ENCODE peak calls at places on chromosomes 4 and X, in ten cellular contexts. M is AML-193; N is ELR; R is mucosa of descending colon; I is A549; F is NB4; P is stimulated activated CD4-positive, alpha-beta T cell treated with anti-CD3 and anti-CD28 coated beads, Interleukin-2, amount 100 ng/mL, for 24 hours; D is neural progenitor cell; H is chondrocyte; J is OCI-LY7. O is an unnamed sample.

GRCh38 chr4:139898293-139898692 is 232.7 kb downstream of the MGST2 start:
- DNase-seq in M (no peak), N (no peak), R (no peak), I (no peak), F (no peak), P (no peak), D (no peak), H (no peak), J (no peak), O (no peak)

GRCh38 chrX:114006664-114007063 is 577.2 kb upstream of the HTR2C start:
- DNase-seq in M (no peak), N (no peak), R (no peak), I (no peak), F (no peak), P (no peak), D (no peak), H (no peak), J (no peak), O (no peak)

GRCh38 chr4:20512053-20512810 is 188.0 kb upstream of the PACRGL start:
- DNase-seq in M (no peak), N (no peak), R (no peak), I (no peak), F (no peak), P (no peak), D (no peak), H (no peak), J (no peak), O (no peak)

GRCh38 chr4:169312690-169313422 is 42.1 kb upstream of the SH3RF1 start:
- DNase-seq in M (no peak), N (no peak), R (no peak), I (no peak), F (no peak), P (no peak), D (no peak), H (no peak), J (no peak), O (no peak)

GRCh38 chr4:183335369-183335940 is 13.2 kb upstream of the CLDN24 start:
- DNase-seq in M (no peak), N (peak), R (no peak), I (peak), F (peak), P (no peak), D (no peak), H (no peak), J (no peak), O (no peak)

GRCh38 chr4:73589261-73589847 is 30.9 kb downstream of the RASSF6 start:
- DNase-seq in M (no peak), N (peak), R (no peak), I (no peak), F (no peak), P (no peak), D (no peak), H (no peak), J (no peak), O (no peak)

GRCh38 chrX:154355776-154356140 is 18.7 kb downstream of the FLNA start:
- DNase-seq in M (no peak), N (no peak), R (no peak), I (no peak), F (no peak), P (no peak), D (no peak), H (no peak), J (no peak), O (no peak)

GRCh38 chrX:30572004-30572403 is 5.6 kb downstream of the TASL start:
- DNase-seq in M (no peak), N (no peak), R (no peak), I (no peak), F (no peak), P (no peak), D (no peak), H (no peak), J (no peak), O (no peak)

GRCh38 chrX:124212622-124213021 is 119.8 kb upstream of the TEX13D start:
- DNase-seq in M (peak), N (no peak), R (no peak), I (no peak), F (peak), P (peak), D (no peak), H (no peak), J (peak), O (no peak)

GRCh38 chr4:101280866-101281600 is 66.3 kb downstream of the PPP3CA start:
- DNase-seq in M (no peak), N (no peak), R (no peak), I (no peak), F (no peak), P (no peak), D (peak), H (no peak), J (no peak), O (no peak)

GRCh38 chr4:17613761-17614415 is 553 bp upstream of the MED28 start:
- DNase-seq in M (no peak), N (peak), R (peak), I (no peak), F (peak), P (no peak), D (peak), H (no peak), J (peak), O (no peak)

GRCh38 chrX:11351375-11352295 is 58.4 kb downstream of the AMELX start:
- DNase-seq in M (no peak), N (peak), R (peak), I (no peak), F (no peak), P (no peak), D (no peak), H (no peak), J (no peak), O (no peak)

GRCh38 chr4:185800266-185800945 is 11.6 kb downstream of the SORBS2 start:
- DNase-seq in M (no peak), N (no peak), R (no peak), I (no peak), F (no peak), P (no peak), D (no peak), H (no peak), J (no peak), O (no peak)

GRCh38 chr4:123463869-123464268 is 67.3 kb downstream of the SPRY1 start:
- DNase-seq in M (no peak), N (no peak), R (no peak), I (no peak), F (no peak), P (no peak), D (peak), H (no peak), J (peak), O (no peak)

GRCh38 chrX:67544871-67545771 is 1.3 kb downstream of the AR start:
- DNase-seq in M (no peak), N (peak), R (no peak), I (no peak), F (peak), P (peak), D (peak), H (no peak), J (no peak), O (peak)

GRCh38 chr4:17033256-17034245 is 135.1 kb upstream of the LDB2 start:
- DNase-seq in M (no peak), N (no peak), R (no peak), I (no peak), F (no peak), P (no peak), D (no peak), H (no peak), J (no peak), O (no peak)

GRCh38 chrX:26581086-26581485 is 365.1 kb downstream of the MAGEB5 start:
- DNase-seq in M (no peak), N (no peak), R (no peak), I (no peak), F (no peak), P (no peak), D (no peak), H (no peak), J (no peak), O (no peak)

GRCh38 chrX:151365579-151365978 is 31.4 kb upstream of the VMA21 start:
- DNase-seq in M (no peak), N (no peak), R (no peak), I (no peak), F (no peak), P (no peak), D (no peak), H (no peak), J (no peak), O (no peak)

O was measured in stimulated activated naive CD8-positive, alpha-beta T cell treated with anti-CD3 and anti-CD28 coated beads, Interleukin-15, amount 100 ng/mL, for 72 hours.